ENCODE peak calls at places on chromosomes 13 and 19, in eight cellular contexts. F is CD4-positive, alpha-beta T cell; Y is omental fat pad; N is IMR-90; J is AG04450; G is suprapubic skin; W is Panc1; P is AG10803. S is an unnamed sample.

GRCh38 chr13:99388334-99388923 is 81.2 kb upstream of the GPR183 start:
- DNase-seq in P (no peak), Y (no peak), N (no peak), J (no peak), W (no peak), F (no peak), G (no peak), S (no peak)

GRCh38 chr19:54673222-54673621 is 10.4 kb downstream of the LILRB4 start:
- DNase-seq in G (no peak), N (no peak), J (no peak), W (no peak), F (no peak), P (no peak), Y (no peak), S (no peak)

GRCh38 chr13:24777171-24777570 is 13.2 kb downstream of the RNF17 start:
- DNase-seq in Y (no peak), G (no peak), F (no peak), J (no peak), N (no peak), W (no peak), P (no peak), S (no peak)

GRCh38 chr19:1262687-1263123 is 6.4 kb upstream of the CIRBP start:
- DNase-seq in Y (no peak), W (no peak), P (no peak), N (no peak), G (no peak), J (no peak), F (no peak), S (no peak)

GRCh38 chr13:31846984-31847752 is 107.8 kb downstream of the RXFP2 start:
- DNase-seq in N (no peak), J (no peak), G (no peak), Y (no peak), F (no peak), W (no peak), P (no peak), S (no peak)

GRCh38 chr13:32314968-32315254 is 252 bp downstream of the ZAR1L start:
- DNase-seq in P (peak), J (no peak), Y (peak), W (peak), N (peak), F (peak), G (no peak), S (no peak)

GRCh38 chr19:51587264-51588191 is 16.4 kb downstream of the ZNF175 start:
- DNase-seq in W (no peak), P (no peak), J (no peak), G (no peak), F (no peak), Y (no peak), N (no peak), S (no peak)

GRCh38 chr19:6683971-6684370 is 14.0 kb upstream of the TNFSF14 start:
- DNase-seq in Y (no peak), F (no peak), P (no peak), G (no peak), W (no peak), J (no peak), N (no peak), S (no peak)

GRCh38 chr19:35560677-35561076 is 2.8 kb downstream of the ATP4A start:
- DNase-seq in W (no peak), P (no peak), G (no peak), Y (no peak), N (no peak), J (no peak), F (no peak), S (no peak)

GRCh38 chr13:99220199-99220931 is 19.7 kb downstream of the UBAC2 start:
- DNase-seq in G (no peak), W (no peak), J (no peak), P (no peak), F (no peak), Y (no peak), N (no peak), S (no peak)

GRCh38 chr13:43511260-43511970 is 275.4 kb downstream of the ENOX1 start:
- DNase-seq in G (no peak), F (no peak), Y (no peak), P (no peak), J (no peak), N (no peak), W (no peak), S (no peak)

GRCh38 chr19:18441804-18442788 is 4.2 kb upstream of the ISYNA1 start:
- DNase-seq in N (no peak), F (no peak), J (no peak), G (no peak), Y (no peak), W (no peak), P (no peak), S (no peak)

GRCh38 chr19:3761382-3762129 is at the start of gene APBA3:
- DNase-seq in Y (peak), N (peak), P (peak), G (peak), W (peak), F (peak), J (peak), S (peak)

GRCh38 chr19:45809643-45810159 is 5.4 kb downstream of the RSPH6A start:
- DNase-seq in J (peak), N (peak), G (no peak), F (no peak), Y (no peak), W (no peak), P (peak), S (no peak)

GRCh38 chr19:56377105-56377924 is 16.0 kb downstream of the ZNF582 start:
- DNase-seq in F (no peak), P (no peak), N (no peak), J (no peak), G (no peak), W (no peak), Y (no peak), S (no peak)

GRCh38 chr13:73140804-73141203 is 82.0 kb downstream of the KLF5 start:
- DNase-seq in G (no peak), P (no peak), W (no peak), J (no peak), Y (no peak), N (no peak), F (no peak), S (no peak)

GRCh38 chr19:29724102-29724641 is 9.1 kb upstream of the C19orf12 start:
- DNase-seq in N (peak), G (no peak), P (no peak), Y (no peak), J (no peak), W (no peak), F (no peak), S (no peak)

GRCh38 chr13:19681517-19681916 is 48.1 kb downstream of the MPHOSPH8 start:
- DNase-seq in N (peak), W (no peak), G (no peak), P (no peak), F (no peak), J (no peak), Y (no peak), S (no peak)

GRCh38 chr13:30376426-30377311 is 45.6 kb upstream of the UBE2L5 start:
- DNase-seq in F (peak), P (no peak), G (no peak), J (no peak), Y (no peak), N (no peak), W (no peak), S (no peak)

GRCh38 chr13:98875146-98875729 is 102.6 kb downstream of the DOCK9 start:
- DNase-seq in Y (no peak), N (no peak), W (no peak), J (no peak), F (no peak), G (no peak), P (no peak), S (no peak)

GRCh38 chr19:16566161-16566560 is 6.1 kb downstream of the SLC35E1 start:
- DNase-seq in J (no peak), Y (no peak), G (no peak), F (peak), W (no peak), N (no peak), P (no peak), S (no peak)

GRCh38 chr19:17450264-17451075 is 2.0 kb upstream of the TMEM221 start:
- DNase-seq in J (no peak), P (no peak), Y (no peak), G (no peak), W (no peak), F (no peak), N (no peak), S (no peak)

GRCh38 chr13:44815507-44816074 is 173.7 kb downstream of the NUFIP1 start:
- DNase-seq in F (no peak), Y (peak), P (peak), J (peak), N (peak), G (no peak), W (no peak), S (no peak)

GRCh38 chr13:50268500-50268899 is 253.3 kb downstream of the KCNRG start:
- DNase-seq in W (no peak), G (no peak), P (no peak), J (no peak), F (no peak), N (peak), Y (no peak), S (no peak)

GRCh38 chr19:49147923-49148682 is 7.1 kb downstream of the HRC start:
- DNase-seq in J (no peak), F (no peak), P (no peak), W (no peak), G (no peak), Y (no peak), N (no peak), S (no peak)

DNA sequence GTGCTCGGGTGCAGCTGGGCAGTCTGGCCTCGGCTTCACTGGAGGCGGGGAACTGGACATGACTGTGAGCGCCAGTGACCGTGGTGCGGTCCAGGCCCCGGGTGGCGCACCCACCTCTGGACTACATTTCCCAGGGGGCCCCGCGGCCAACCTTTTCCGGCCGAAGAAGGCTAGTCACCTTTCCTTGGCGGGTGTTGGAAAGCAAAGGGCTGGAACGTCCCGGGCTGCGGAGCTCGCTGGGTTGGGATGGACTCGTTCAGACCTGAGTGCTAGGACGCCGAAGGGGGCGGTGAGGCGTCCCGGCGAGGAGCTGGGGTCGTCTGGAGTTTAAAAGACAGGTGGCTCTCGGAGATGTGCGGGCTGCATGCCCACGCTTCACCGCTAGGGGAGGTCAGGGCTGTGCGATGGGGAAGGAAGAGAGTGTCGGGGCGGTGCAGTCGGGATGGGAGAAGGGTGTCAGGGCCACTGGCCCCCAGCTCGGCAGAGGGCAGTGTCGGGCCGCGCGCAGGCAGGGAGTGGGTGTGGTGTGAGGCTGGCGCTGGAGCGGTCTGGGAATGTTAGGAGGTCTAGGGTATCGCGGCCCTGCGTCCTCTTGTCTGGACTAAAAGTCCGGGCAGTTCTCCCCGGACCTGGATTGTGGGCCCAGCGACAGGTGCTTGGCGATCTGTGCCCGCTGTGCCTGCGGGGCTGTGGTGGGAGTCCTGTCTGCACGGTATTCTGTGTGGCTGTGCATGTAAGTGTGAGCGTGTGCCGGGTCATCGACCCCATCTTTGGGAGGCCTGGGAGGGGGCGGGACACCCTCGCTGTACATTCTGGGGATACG is 57.1 kb downstream of the ZNF568 start:
- DNase-seq in W (peak), Y (peak), P (peak), G (peak), J (peak), F (peak), N (peak), S (peak)
- TF ChIP-seq CTCF in W (peak), Y (peak), P (peak), G (peak), J (peak), F (peak), N (peak), S (peak)

GRCh38 chr19:13619203-13619632 is 112.9 kb upstream of the CACNA1A start:
- DNase-seq in F (no peak), G (no peak), W (no peak), J (no peak), Y (no peak), P (peak), N (peak), S (no peak)

GRCh38 chr19:13622727-13623126 is 116.4 kb upstream of the CACNA1A start:
- DNase-seq in W (no peak), F (no peak), N (no peak), Y (no peak), P (no peak), J (no peak), G (no peak), S (no peak)

GRCh38 chr19:13615890-13616289 is 109.6 kb upstream of the CACNA1A start:
- DNase-seq in N (peak), P (no peak), W (no peak), F (no peak), Y (no peak), G (no peak), J (no peak), S (no peak)

GRCh38 chr19:13623686-13624405 is 117.6 kb upstream of the CACNA1A start:
- DNase-seq in P (no peak), J (no peak), N (no peak), G (no peak), F (no peak), Y (no peak), W (no peak), S (no peak)

DNA sequence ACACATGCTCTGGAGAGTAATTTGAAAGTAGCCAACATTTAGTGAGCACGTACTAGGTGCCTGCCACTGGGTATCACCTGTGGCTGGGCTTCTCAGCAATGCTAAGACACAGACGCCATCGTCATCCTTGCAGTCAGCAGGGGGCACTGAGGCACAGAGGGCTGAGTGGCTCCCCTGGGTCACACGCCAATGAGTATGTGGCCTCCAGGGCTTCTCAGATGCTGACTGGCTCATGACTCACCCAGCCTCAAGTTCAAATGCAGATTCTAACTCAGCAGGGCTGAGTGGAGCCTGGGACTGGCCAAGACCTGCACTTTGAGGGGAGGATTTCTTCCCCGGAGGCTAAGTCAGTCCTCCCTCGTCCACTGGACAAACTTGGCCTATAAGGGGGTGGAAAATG is 115.1 kb upstream of the CACNA1A start:
- DNase-seq in Y (peak), N (peak), G (no peak), P (peak), J (peak), F (no peak), W (peak), S (no peak)
- TF ChIP-seq CTCF in Y (no peak), N (no peak), G (no peak), P (no peak), J (peak), F (no peak), W (no peak), S (peak)

GRCh38 chr13:41691276-41691675 is 233.9 kb downstream of the RGCC start:
- DNase-seq in P (peak), W (no peak), F (no peak), Y (no peak), N (no peak), J (no peak), G (no peak), S (no peak)
- TF ChIP-seq CTCF in P (no peak), W (no peak), F (no peak), Y (no peak), N (no peak), J (no peak), G (no peak), S (no peak)

GRCh38 chr19:9485140-9485539 is 13.3 kb downstream of the ZNF560 start:
- DNase-seq in N (no peak), W (no peak), G (no peak), J (no peak), F (no peak), Y (no peak), P (no peak), S (no peak)
- TF ChIP-seq CTCF in N (no peak), W (no peak), G (no peak), J (no peak), F (no peak), Y (no peak), P (no peak), S (no peak)

GRCh38 chr13:76668716-76669115 is 217.5 kb downstream of the KCTD12 start:
- DNase-seq in P (no peak), J (no peak), N (no peak), F (no peak), W (no peak), G (no peak), Y (no peak), S (no peak)

GRCh38 chr13:76663941-76664340 is 222.3 kb downstream of the KCTD12 start:
- DNase-seq in P (peak), W (no peak), F (no peak), J (no peak), Y (no peak), G (no peak), N (peak), S (no peak)

GRCh38 chr13:76672422-76672821 is 213.8 kb downstream of the KCTD12 start:
- DNase-seq in N (peak), P (peak), Y (no peak), G (no peak), F (no peak), W (no peak), J (no peak), S (no peak)

GRCh38 chr13:76668141-76668540 is 218.1 kb downstream of the KCTD12 start:
- DNase-seq in J (no peak), W (no peak), P (no peak), F (no peak), N (no peak), G (no peak), Y (no peak), S (no peak)

GRCh38 chr13:76667551-76667950 is 218.7 kb downstream of the KCTD12 start:
- DNase-seq in N (peak), F (no peak), W (no peak), P (peak), Y (no peak), G (no peak), J (peak), S (no peak)
- TF ChIP-seq CTCF in N (peak), F (peak), W (no peak), P (peak), Y (no peak), G (no peak), J (peak), S (peak)

DNA sequence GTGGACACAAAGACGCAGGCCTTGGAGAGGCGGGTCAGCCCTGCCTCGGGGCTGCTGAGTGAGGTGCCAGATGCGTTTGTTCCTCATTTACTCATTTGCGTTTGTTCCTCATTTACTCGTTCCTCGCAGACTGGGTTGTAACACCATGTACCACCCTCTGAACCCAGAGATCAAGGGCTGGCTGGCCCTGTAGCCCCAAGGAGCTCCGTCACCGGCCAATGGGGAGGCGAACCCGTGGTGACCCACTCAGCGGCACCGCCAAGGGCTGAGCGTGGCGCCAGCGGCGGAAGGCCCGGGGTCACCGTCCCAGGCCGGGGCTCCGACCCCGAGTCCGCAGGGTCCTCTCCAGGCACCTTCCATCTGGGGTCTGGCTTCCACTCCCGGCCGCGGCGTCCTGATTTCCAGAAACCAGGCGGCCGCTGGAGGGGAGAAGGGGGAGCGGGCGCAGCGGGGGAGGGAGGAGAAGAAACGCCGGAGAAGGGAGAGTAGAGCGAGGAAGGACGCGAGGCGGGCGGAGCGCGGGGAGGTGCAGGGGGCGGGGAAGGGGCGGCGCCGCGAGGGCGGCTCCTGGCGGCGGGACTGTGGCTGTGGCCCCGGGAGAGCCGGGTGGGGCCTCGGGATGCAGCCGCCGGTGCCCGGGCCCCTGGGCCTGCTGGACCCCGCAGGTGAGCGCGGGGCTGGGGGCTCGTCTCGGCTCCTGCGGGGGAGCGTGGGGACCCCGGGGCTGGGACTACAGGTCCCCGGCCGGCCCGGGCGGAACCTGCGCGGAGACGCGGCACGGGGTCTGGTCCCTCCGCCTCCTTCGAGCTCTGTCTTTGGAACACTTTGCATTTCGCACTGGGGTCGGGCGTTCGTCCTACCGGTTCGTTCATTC is at the start of gene TMEM255B:
- DNase-seq in J (peak), F (peak), N (peak), Y (peak), P (peak), W (no peak), G (peak), S (peak)
- TF ChIP-seq CTCF in J (no peak), F (peak), N (peak), Y (no peak), P (no peak), W (no peak), G (peak), S (no peak)

GRCh38 chr13:112368883-112369282 is 7.3 kb upstream of the SPACA7 start:
- DNase-seq in G (no peak), W (no peak), J (no peak), Y (no peak), N (no peak), F (no peak), P (no peak), S (no peak)

GRCh38 chr13:112370311-112370710 is 5.8 kb upstream of the SPACA7 start:
- DNase-seq in G (no peak), J (no peak), Y (no peak), P (no peak), N (no peak), W (no peak), F (no peak), S (no peak)

GRCh38 chr13:112363867-112364528 is 12.2 kb upstream of the SPACA7 start:
- DNase-seq in P (no peak), N (no peak), W (no peak), Y (no peak), F (no peak), G (no peak), J (no peak), S (no peak)

GRCh38 chr13:112366907-112367646 is 9.1 kb upstream of the SPACA7 start:
- DNase-seq in F (no peak), N (no peak), Y (no peak), G (no peak), P (no peak), W (no peak), J (no peak), S (no peak)
- TF ChIP-seq CTCF in F (no peak), N (no peak), Y (no peak), G (no peak), P (no peak), W (no peak), J (no peak), S (no peak)

DNA sequence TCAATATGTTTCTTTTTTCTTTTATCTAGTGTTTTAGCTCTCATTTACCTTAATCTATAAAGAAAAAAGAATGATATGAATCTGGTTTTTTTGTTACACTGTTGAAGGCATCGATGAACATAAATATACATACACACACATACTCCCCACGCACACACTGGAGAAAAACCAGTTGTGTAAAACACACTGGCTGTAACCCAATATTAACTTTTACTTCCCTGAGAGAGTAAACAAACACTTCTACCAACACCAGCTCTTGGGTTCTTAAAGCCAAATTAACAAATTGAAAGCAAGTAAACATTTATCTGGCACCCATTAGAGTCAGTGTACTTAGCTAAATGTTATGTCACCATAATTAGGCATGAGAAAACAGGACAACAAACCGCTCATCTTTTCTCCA is 145.7 kb downstream of the ABCC4 start:
- DNase-seq in Y (no peak), N (no peak), F (no peak), G (no peak), P (no peak), W (no peak), J (no peak), S (no peak)
- TF ChIP-seq CTCF in Y (no peak), N (no peak), F (no peak), G (no peak), P (no peak), W (no peak), J (no peak), S (no peak)

S was measured in D721Med.